ENCODE peak calls at places on chromosomes 3 and 15, in five cellular contexts. P, Y, R, B and X are unnamed samples. For H3K4me1, the result is how much of the 10 kb centered on the place peaks cover.

GRCh38 chr3:142962520-142963265 is 781 bp downstream of the PAQR9 start:
- DNase-seq in P (no peak), Y (no peak), R (peak), B (no peak), X (no peak)

GRCh38 chr3:134751831-134752230 is 43.2 kb upstream of the EPHB1 start:
- DNase-seq in P (no peak), Y (no peak), R (no peak), B (no peak), X (no peak)

GRCh38 chr3:72310028-72310987 is 525.4 kb upstream of the PROK2 start:
- DNase-seq in P (no peak), Y (no peak), R (no peak), B (no peak), X (no peak)

GRCh38 chr15:50353251-50353998 is 1.6 kb downstream of the GABPB1 start:
- DNase-seq in P (no peak), Y (no peak), R (no peak), B (no peak), X (no peak)

GRCh38 chr15:57777034-57777433 is 70.5 kb downstream of the POLR2M start:
- DNase-seq in P (no peak), Y (no peak), R (no peak), B (no peak), X (no peak)

GRCh38 chr3:129469026-129469425 is 29.0 kb downstream of the IFT122 start:
- DNase-seq in P (no peak), Y (no peak), R (no peak), B (no peak), X (no peak)

GRCh38 chr15:29924750-29925149 is 102.5 kb upstream of the TJP1 start:
- DNase-seq in P (no peak), Y (no peak), R (peak), B (peak), X (no peak)

GRCh38 chr15:44082558-44083151 is 112.4 kb downstream of the FRMD5 start:
- DNase-seq in P (no peak), Y (no peak), R (no peak), B (no peak), X (no peak)

GRCh38 chr3:136336329-136337100 is 86.4 kb downstream of the PCCB start:
- DNase-seq in P (no peak), Y (no peak), R (no peak), B (no peak), X (no peak)

GRCh38 chr3:111968319-111969059 is 10.3 kb upstream of the ABHD10 start:
- DNase-seq in P (no peak), Y (no peak), R (no peak), B (no peak), X (no peak)

GRCh38 chr3:190863119-190863465 is 598 bp upstream of the GMNC start:
- DNase-seq in P (no peak), Y (no peak), R (no peak), B (no peak), X (no peak)

GRCh38 chr3:145032790-145033189 is 1061.2 kb downstream of the DIPK2A start:
- DNase-seq in P (no peak), Y (no peak), R (no peak), B (no peak), X (no peak)

GRCh38 chr15:52532427-52532826 is 3.7 kb upstream of the MYO5A start:
- DNase-seq in P (no peak), Y (no peak), R (no peak), B (no peak), X (no peak)

GRCh38 chr3:141276398-141276797 is 44.8 kb downstream of the PXYLP1 start:
- DNase-seq in P (peak), Y (no peak), R (no peak), B (no peak), X (no peak)
- H3K4me1 ChIP-seq in P (under half), Y (under half), R (under half), B (under half), X (under half)

GRCh38 chr15:90271459-90272166 is 6.1 kb downstream of the NGRN start:
- DNase-seq in P (no peak), Y (no peak), R (no peak), B (no peak), X (no peak)
- H3K27ac ChIP-seq in P (no peak), Y (no peak), R (no peak), B (no peak), X (no peak)

GRCh38 chr15:39581501-39582285 is 814 bp downstream of the THBS1 start:
- DNase-seq in P (peak), Y (peak), R (peak), B (peak), X (peak)
- H3K4me1 ChIP-seq in P (under half), Y (under half), R (under half), B (under half), X (under half)

GRCh38 chr15:66842710-66843441 is 140.8 kb downstream of the SMAD6 start:
- DNase-seq in P (peak), Y (peak), R (peak), B (peak), X (peak)
- H3K27ac ChIP-seq in P (peak), Y (peak), R (no peak), B (peak), X (peak)

GRCh38 chr3:46065294-46065705 is 38.0 kb upstream of the XCR1 start:
- DNase-seq in P (peak), Y (peak), R (no peak), B (no peak), X (no peak)
- H3K4me1 ChIP-seq in P (under half), Y (under half), R (under half), B (under half), X (under half)